ENCODE peak calls at places on chromosome 13, in nine cellular contexts. One of them, this sample, is unnamed.

GRCh38 chr13:94906605-94907004 is 194.3 kb upstream of the SOX21 start:
- DNase-seq in fibroblast of lung: no peak
- DNase-seq in IMR-90: no peak
- DNase-seq in upper lobe of right lung: no peak
- DNase-seq in mammary epithelial cell: no peak
- DNase-seq in cardiac muscle cell: no peak
- DNase-seq in thoracic aorta: no peak
- DNase-seq in keratinocyte: no peak
- DNase-seq in stomach: no peak
- DNase-seq in this sample: no peak

GRCh38 chr13:76790519-76791289 is 95.5 kb downstream of the KCTD12 start:
- DNase-seq in upper lobe of right lung: no peak
- DNase-seq in stomach: no peak
- DNase-seq in cardiac muscle cell: peak; percentile 84
- DNase-seq in mammary epithelial cell: no peak
- DNase-seq in fibroblast of lung: no peak
- DNase-seq in keratinocyte: no peak
- DNase-seq in thoracic aorta: no peak
- DNase-seq in IMR-90: no peak
- DNase-seq in this sample: no peak

GRCh38 chr13:53237696-53238095 is 209.1 kb downstream of the OLFM4 start:
- DNase-seq in keratinocyte: no peak
- DNase-seq in thoracic aorta: no peak
- DNase-seq in upper lobe of right lung: no peak
- DNase-seq in cardiac muscle cell: no peak
- DNase-seq in fibroblast of lung: no peak
- DNase-seq in IMR-90: no peak
- DNase-seq in stomach: no peak
- DNase-seq in mammary epithelial cell: no peak
- DNase-seq in this sample: no peak

GRCh38 chr13:50617134-50617721 is 226.3 kb downstream of the DLEU7 start:
- DNase-seq in fibroblast of lung: peak; percentile 63
- DNase-seq in mammary epithelial cell: peak; percentile 90
- DNase-seq in thoracic aorta: no peak
- DNase-seq in keratinocyte: peak; percentile 7
- DNase-seq in IMR-90: peak; percentile 41
- DNase-seq in cardiac muscle cell: no peak
- DNase-seq in upper lobe of right lung: no peak
- DNase-seq in stomach: no peak
- DNase-seq in this sample: no peak

GRCh38 chr13:46168341-46168740 is 13.6 kb downstream of the LCP1 start:
- DNase-seq in keratinocyte: no peak
- DNase-seq in mammary epithelial cell: peak; percentile 82
- DNase-seq in thoracic aorta: no peak
- DNase-seq in IMR-90: no peak
- DNase-seq in cardiac muscle cell: no peak
- DNase-seq in upper lobe of right lung: peak; percentile 71
- DNase-seq in fibroblast of lung: no peak
- DNase-seq in stomach: no peak
- DNase-seq in this sample: peak; percentile 65

GRCh38 chr13:67119481-67119883 is 110.7 kb downstream of the PCDH9 start:
- DNase-seq in IMR-90: peak; percentile 96
- DNase-seq in fibroblast of lung: peak; percentile 87
- DNase-seq in stomach: no peak
- DNase-seq in mammary epithelial cell: peak; percentile 85
- DNase-seq in keratinocyte: peak; percentile 45
- DNase-seq in cardiac muscle cell: no peak
- DNase-seq in upper lobe of right lung: no peak
- DNase-seq in thoracic aorta: no peak
- DNase-seq in this sample: no peak

GRCh38 chr13:97574926-97575325 is 141.0 kb downstream of the RAP2A start:
- DNase-seq in stomach: no peak
- DNase-seq in upper lobe of right lung: no peak
- DNase-seq in cardiac muscle cell: peak; percentile 43
- DNase-seq in fibroblast of lung: peak; percentile 65
- DNase-seq in IMR-90: peak; percentile 52
- DNase-seq in keratinocyte: no peak
- DNase-seq in thoracic aorta: no peak
- DNase-seq in mammary epithelial cell: peak; percentile 3
- DNase-seq in this sample: no peak

GRCh38 chr13:98910501-98910951 is 67.3 kb downstream of the DOCK9 start:
- DNase-seq in upper lobe of right lung: no peak
- DNase-seq in stomach: no peak
- DNase-seq in mammary epithelial cell: peak; percentile 86
- DNase-seq in thoracic aorta: no peak
- DNase-seq in cardiac muscle cell: no peak
- DNase-seq in IMR-90: peak; percentile 70
- DNase-seq in fibroblast of lung: peak; percentile 28
- DNase-seq in keratinocyte: no peak
- DNase-seq in this sample: no peak

GRCh38 chr13:64801768-64802167 is 2428.4 kb downstream of the PCDH9 start:
- DNase-seq in IMR-90: no peak
- DNase-seq in mammary epithelial cell: no peak
- DNase-seq in thoracic aorta: no peak
- DNase-seq in fibroblast of lung: no peak
- DNase-seq in stomach: no peak
- DNase-seq in keratinocyte: no peak
- DNase-seq in cardiac muscle cell: peak; percentile 16
- DNase-seq in upper lobe of right lung: no peak
- DNase-seq in this sample: no peak

GRCh38 chr13:30619731-30620130 is 2.0 kb downstream of the USPL1 start:
- DNase-seq in fibroblast of lung: peak; percentile 42
- DNase-seq in thoracic aorta: no peak
- DNase-seq in cardiac muscle cell: no peak
- DNase-seq in stomach: no peak
- DNase-seq in keratinocyte: no peak
- DNase-seq in upper lobe of right lung: no peak
- DNase-seq in mammary epithelial cell: no peak
- DNase-seq in IMR-90: no peak
- DNase-seq in this sample: no peak

GRCh38 chr13:100811431-100811830 is 136.8 kb upstream of the TMTC4 start:
- DNase-seq in mammary epithelial cell: no peak
- DNase-seq in thoracic aorta: no peak
- DNase-seq in IMR-90: no peak
- DNase-seq in keratinocyte: no peak
- DNase-seq in stomach: no peak
- DNase-seq in fibroblast of lung: no peak
- DNase-seq in upper lobe of right lung: no peak
- DNase-seq in cardiac muscle cell: no peak
- DNase-seq in this sample: no peak

GRCh38 chr13:29922281-29922821 is 71.9 kb upstream of the UBL3 start:
- DNase-seq in keratinocyte: no peak
- DNase-seq in fibroblast of lung: peak; percentile 30
- DNase-seq in stomach: no peak
- DNase-seq in mammary epithelial cell: peak; percentile 80
- DNase-seq in cardiac muscle cell: no peak
- DNase-seq in thoracic aorta: no peak
- DNase-seq in IMR-90: peak; percentile 54
- DNase-seq in upper lobe of right lung: no peak
- DNase-seq in this sample: no peak

GRCh38 chr13:98216135-98216565 is 39.1 kb upstream of the RNF113B start:
- DNase-seq in keratinocyte: no peak
- DNase-seq in fibroblast of lung: peak; percentile 70
- DNase-seq in IMR-90: peak; percentile 93
- DNase-seq in upper lobe of right lung: no peak
- DNase-seq in mammary epithelial cell: peak; percentile 19
- DNase-seq in cardiac muscle cell: peak; percentile 62
- DNase-seq in stomach: peak; percentile 67
- DNase-seq in thoracic aorta: no peak
- DNase-seq in this sample: no peak

GRCh38 chr13:45078003-45078402 is 42.3 kb upstream of the GTF2F2 start:
- DNase-seq in cardiac muscle cell: no peak
- DNase-seq in keratinocyte: no peak
- DNase-seq in stomach: no peak
- DNase-seq in upper lobe of right lung: no peak
- DNase-seq in thoracic aorta: no peak
- DNase-seq in fibroblast of lung: no peak
- DNase-seq in IMR-90: no peak
- DNase-seq in mammary epithelial cell: no peak
- DNase-seq in this sample: no peak

DNA sequence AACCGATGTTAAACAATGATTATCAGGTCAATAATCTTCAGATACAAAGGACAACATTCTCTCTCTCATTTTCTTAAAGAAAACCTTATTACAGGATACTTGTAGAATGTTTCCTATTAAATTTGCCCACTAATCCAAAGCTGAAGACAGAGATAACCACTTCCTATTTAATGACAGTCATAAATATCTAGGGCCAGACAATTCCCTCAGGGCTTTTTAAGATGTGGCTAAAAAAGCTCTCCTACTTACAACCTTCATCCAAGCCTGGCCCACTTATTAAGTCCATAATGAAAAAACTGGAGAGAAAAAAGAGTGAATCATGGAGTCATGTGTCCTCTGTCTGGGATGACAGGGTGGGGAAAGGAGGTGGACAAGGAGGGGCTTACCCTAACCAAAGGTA is 235.9 kb downstream of the KLF12 start:
- DNase-seq in thoracic aorta: no peak
- DNase-seq in cardiac muscle cell: no peak
- DNase-seq in mammary epithelial cell: peak; percentile 1
- DNase-seq in stomach: no peak
- DNase-seq in fibroblast of lung: no peak
- DNase-seq in keratinocyte: no peak
- DNase-seq in upper lobe of right lung: no peak
- DNase-seq in IMR-90: no peak
- DNase-seq in this sample: no peak
- H3K4me3 ChIP-seq in thoracic aorta: no peak overlapping the region
- H3K4me3 ChIP-seq in cardiac muscle cell: no peak overlapping the region
- H3K4me3 ChIP-seq in mammary epithelial cell: no peak overlapping the region
- H3K4me3 ChIP-seq in stomach: no peak overlapping the region
- H3K4me3 ChIP-seq in fibroblast of lung: no peak overlapping the region
- H3K4me3 ChIP-seq in keratinocyte: no peak overlapping the region
- H3K4me3 ChIP-seq in upper lobe of right lung: no peak overlapping the region
- H3K4me3 ChIP-seq in IMR-90: no peak overlapping the region
- H3K4me3 ChIP-seq in this sample: no peak overlapping the region

GRCh38 chr13:114088234-114088633 is 44.2 kb downstream of the RASA3 start:
- DNase-seq in stomach: no peak
- DNase-seq in upper lobe of right lung: peak; percentile 3
- DNase-seq in mammary epithelial cell: no peak
- DNase-seq in keratinocyte: no peak
- DNase-seq in cardiac muscle cell: no peak
- DNase-seq in fibroblast of lung: no peak
- DNase-seq in thoracic aorta: no peak
- DNase-seq in IMR-90: no peak
- DNase-seq in this sample: no peak
- H3K9me3 ChIP-seq in stomach: no peaks in the 10 kb centered on the region
- H3K9me3 ChIP-seq in upper lobe of right lung: no peaks in the 10 kb centered on the region
- H3K9me3 ChIP-seq in mammary epithelial cell: peaks cover 6% of the 10 kb centered on the region
- H3K9me3 ChIP-seq in keratinocyte: peaks cover 2% of the 10 kb centered on the region
- H3K9me3 ChIP-seq in cardiac muscle cell: no peaks in the 10 kb centered on the region
- H3K9me3 ChIP-seq in fibroblast of lung: no peaks in the 10 kb centered on the region
- H3K9me3 ChIP-seq in thoracic aorta: peaks cover 2% of the 10 kb centered on the region
- H3K9me3 ChIP-seq in IMR-90: no peaks in the 10 kb centered on the region
- H3K9me3 ChIP-seq in this sample: no peaks in the 10 kb centered on the region

GRCh38 chr13:39039033-39039432 is 777 bp downstream of the NHLRC3 start:
- DNase-seq in cardiac muscle cell: no peak
- DNase-seq in IMR-90: no peak
- DNase-seq in mammary epithelial cell: no peak
- DNase-seq in keratinocyte: no peak
- DNase-seq in upper lobe of right lung: no peak
- DNase-seq in thoracic aorta: no peak
- DNase-seq in stomach: no peak
- DNase-seq in fibroblast of lung: no peak
- DNase-seq in this sample: no peak

GRCh38 chr13:39038569-39038898 is 278 bp downstream of the NHLRC3 start:
- DNase-seq in keratinocyte: no peak
- DNase-seq in cardiac muscle cell: no peak
- DNase-seq in mammary epithelial cell: peak; percentile 48
- DNase-seq in upper lobe of right lung: no peak
- DNase-seq in IMR-90: no peak
- DNase-seq in fibroblast of lung: no peak
- DNase-seq in thoracic aorta: no peak
- DNase-seq in stomach: no peak
- DNase-seq in this sample: no peak

GRCh38 chr13:39037410-39037879 is 444 bp downstream of the PROSER1 start:
- DNase-seq in keratinocyte: no peak
- DNase-seq in thoracic aorta: no peak
- DNase-seq in mammary epithelial cell: no peak
- DNase-seq in upper lobe of right lung: no peak
- DNase-seq in cardiac muscle cell: no peak
- DNase-seq in fibroblast of lung: no peak
- DNase-seq in IMR-90: no peak
- DNase-seq in stomach: no peak
- DNase-seq in this sample: no peak

GRCh38 chr13:39036212-39036611 is 1.7 kb downstream of the PROSER1 start:
- DNase-seq in upper lobe of right lung: no peak
- DNase-seq in fibroblast of lung: peak; percentile 19
- DNase-seq in cardiac muscle cell: peak; percentile 24
- DNase-seq in keratinocyte: no peak
- DNase-seq in stomach: no peak
- DNase-seq in mammary epithelial cell: peak; percentile 37
- DNase-seq in thoracic aorta: no peak
- DNase-seq in IMR-90: peak; percentile 4
- DNase-seq in this sample: no peak

GRCh38 chr13:39037880-39038568 is at the start of the genes NHLRC3 and PROSER1:
- DNase-seq in cardiac muscle cell: peak; percentile 96
- DNase-seq in stomach: peak; percentile 91
- DNase-seq in fibroblast of lung: peak; percentile 96
- DNase-seq in IMR-90: peak; percentile 88
- DNase-seq in upper lobe of right lung: peak; percentile 95
- DNase-seq in thoracic aorta: peak; percentile 87
- DNase-seq in mammary epithelial cell: peak; percentile 91
- DNase-seq in keratinocyte: no peak
- DNase-seq in this sample: peak; percentile 95
- TF ChIP-seq CTCF in cardiac muscle cell: no peak
- TF ChIP-seq CTCF in stomach: no peak
- TF ChIP-seq CTCF in fibroblast of lung: no peak
- TF ChIP-seq CTCF in IMR-90: no peak
- TF ChIP-seq CTCF in upper lobe of right lung: no peak
- TF ChIP-seq CTCF in thoracic aorta: peak; percentile 7
- TF ChIP-seq CTCF in mammary epithelial cell: no peak
- TF ChIP-seq CTCF in keratinocyte: no peak
- TF ChIP-seq CTCF in this sample: peak; percentile 28

GRCh38 chr13:49217962-49218492 is 2.1 kb upstream of the MLNR start:
- DNase-seq in fibroblast of lung: no peak
- DNase-seq in keratinocyte: no peak
- DNase-seq in thoracic aorta: no peak
- DNase-seq in upper lobe of right lung: no peak
- DNase-seq in stomach: no peak
- DNase-seq in cardiac muscle cell: no peak
- DNase-seq in IMR-90: no peak
- DNase-seq in mammary epithelial cell: no peak
- DNase-seq in this sample: no peak

GRCh38 chr13:49220856-49221614 is 897 bp downstream of the MLNR start:
- DNase-seq in mammary epithelial cell: no peak
- DNase-seq in stomach: no peak
- DNase-seq in cardiac muscle cell: no peak
- DNase-seq in keratinocyte: no peak
- DNase-seq in thoracic aorta: no peak
- DNase-seq in upper lobe of right lung: peak; percentile 62
- DNase-seq in fibroblast of lung: no peak
- DNase-seq in IMR-90: peak; percentile 12
- DNase-seq in this sample: no peak

GRCh38 chr13:49219647-49220034 is 497 bp upstream of the MLNR start:
- DNase-seq in IMR-90: no peak
- DNase-seq in upper lobe of right lung: no peak
- DNase-seq in cardiac muscle cell: no peak
- DNase-seq in stomach: no peak
- DNase-seq in thoracic aorta: no peak
- DNase-seq in fibroblast of lung: no peak
- DNase-seq in keratinocyte: no peak
- DNase-seq in mammary epithelial cell: no peak
- DNase-seq in this sample: no peak

GRCh38 chr13:49218493-49219051 is 1.6 kb upstream of the MLNR start:
- DNase-seq in mammary epithelial cell: no peak
- DNase-seq in keratinocyte: no peak
- DNase-seq in stomach: no peak
- DNase-seq in upper lobe of right lung: no peak
- DNase-seq in IMR-90: peak; percentile 6
- DNase-seq in cardiac muscle cell: peak; percentile 18
- DNase-seq in fibroblast of lung: peak; percentile 28
- DNase-seq in thoracic aorta: no peak
- DNase-seq in this sample: no peak

GRCh38 chr13:49220035-49220855 is at the start of gene MLNR:
- DNase-seq in mammary epithelial cell: peak; percentile 14
- DNase-seq in thoracic aorta: no peak
- DNase-seq in cardiac muscle cell: peak; percentile 48
- DNase-seq in IMR-90: no peak
- DNase-seq in stomach: no peak
- DNase-seq in keratinocyte: no peak
- DNase-seq in fibroblast of lung: peak; percentile 33
- DNase-seq in upper lobe of right lung: peak; percentile 68
- DNase-seq in this sample: no peak
- H3K4me3 ChIP-seq in mammary epithelial cell: peak within 1 kb of the TSS; percentile 19
- H3K4me3 ChIP-seq in thoracic aorta: peak within 1 kb of the TSS; percentile 66
- H3K4me3 ChIP-seq in cardiac muscle cell: peak within 1 kb of the TSS; percentile 24
- H3K4me3 ChIP-seq in IMR-90: peak within 1 kb of the TSS; percentile 45
- H3K4me3 ChIP-seq in stomach: peak within 1 kb of the TSS; percentile 56
- H3K4me3 ChIP-seq in keratinocyte: no peak within 1 kb of the TSS
- H3K4me3 ChIP-seq in fibroblast of lung: no peak within 1 kb of the TSS
- H3K4me3 ChIP-seq in upper lobe of right lung: peak within 1 kb of the TSS; percentile 39
- H3K4me3 ChIP-seq in this sample: peak within 1 kb of the TSS; percentile 13